ENCODE peak calls at places on chromosomes 6 and 20, in nine cellular contexts. U, M, D, G, X, S, A, O and K are unnamed samples.

GRCh38 chr6:80541886-80542285 is 435.4 kb downstream of the BCKDHB start:
- DNase-seq in M (no peak), G (no peak), O (no peak), S (no peak), U (no peak), D (no peak), X (no peak), A (no peak), K (no peak)

GRCh38 chr6:85192186-85192585 is 257.7 kb upstream of the NT5E start:
- DNase-seq in M (no peak), A (no peak), U (no peak), D (no peak), G (no peak), O (no peak), S (no peak), X (no peak), K (peak)

GRCh38 chr20:10618611-10619245 is 55.1 kb downstream of the JAG1 start:
- DNase-seq in X (no peak), O (no peak), D (no peak), U (no peak), M (no peak), A (no peak), S (no peak), G (no peak), K (peak)

GRCh38 chr6:5511924-5512323 is 250.6 kb downstream of the FARS2 start:
- DNase-seq in A (no peak), G (no peak), M (no peak), X (no peak), U (no peak), D (no peak), O (no peak), S (no peak), K (no peak)

GRCh38 chr6:15304337-15305078 is 58.6 kb downstream of the JARID2 start:
- DNase-seq in D (no peak), A (no peak), U (no peak), G (no peak), S (no peak), X (no peak), M (no peak), O (no peak), K (no peak)

GRCh38 chr20:49657118-49657901 is 56.4 kb downstream of the B4GALT5 start:
- DNase-seq in M (no peak), X (no peak), O (no peak), G (no peak), D (no peak), U (no peak), S (no peak), A (no peak), K (no peak)

GRCh38 chr6:159726918-159727716 is at the start of gene WTAP:
- DNase-seq in U (peak), O (peak), G (peak), D (peak), S (peak), X (peak), M (peak), A (peak), K (peak)

GRCh38 chr20:47008842-47009518 is 114.3 kb downstream of the EYA2 start:
- DNase-seq in X (no peak), S (no peak), O (no peak), U (no peak), G (no peak), A (no peak), D (no peak), M (no peak), K (no peak)

GRCh38 chr6:88558981-88559380 is 392.8 kb upstream of the CNR1 start:
- DNase-seq in X (no peak), D (no peak), M (no peak), S (no peak), U (no peak), O (no peak), G (no peak), A (no peak), K (no peak)

GRCh38 chr20:64130876-64131275 is 23.5 kb upstream of the NPBWR2 start:
- DNase-seq in G (no peak), U (no peak), S (no peak), O (peak), X (no peak), M (no peak), D (no peak), A (peak), K (no peak)

GRCh38 chr20:64136004-64136710 is 28.1 kb upstream of the MYT1 start:
- DNase-seq in G (no peak), O (peak), X (no peak), S (no peak), M (no peak), U (no peak), D (no peak), A (peak), K (no peak)

GRCh38 chr20:64131406-64131805 is 24.0 kb upstream of the NPBWR2 start:
- DNase-seq in U (peak), X (no peak), S (no peak), G (no peak), O (peak), A (peak), M (peak), D (no peak), K (peak)

GRCh38 chr20:64137598-64138031 is 26.6 kb upstream of the MYT1 start:
- DNase-seq in A (peak), S (no peak), U (no peak), O (peak), D (no peak), M (no peak), X (no peak), G (no peak), K (no peak)

DNA sequence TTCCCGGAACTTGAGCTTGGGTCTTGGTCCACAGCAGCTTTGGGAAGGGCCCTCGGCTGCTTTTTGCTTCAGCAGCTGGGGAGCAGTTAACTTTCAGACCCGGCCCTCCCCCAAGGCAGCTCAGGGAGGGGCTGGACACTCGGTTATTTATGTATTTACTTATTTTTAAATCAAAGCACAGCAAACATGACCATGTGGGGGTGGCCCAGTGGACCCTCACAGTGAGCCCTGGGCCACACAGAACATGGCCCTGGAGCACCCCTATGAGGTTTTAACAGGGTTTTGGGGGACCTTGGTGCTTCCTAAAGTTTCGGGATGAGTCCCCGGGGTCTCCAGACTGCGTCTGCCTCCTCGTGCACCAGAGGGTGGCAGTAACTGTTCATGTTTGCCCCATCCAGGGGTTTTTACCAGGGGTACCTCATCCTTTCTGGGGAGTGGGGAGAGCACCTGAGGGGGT is 26.6 kb upstream of the NPBWR2 start:
- DNase-seq in M (peak), A (peak), D (no peak), S (no peak), G (no peak), X (no peak), U (no peak), O (peak), K (no peak)
- TF ChIP-seq CTCF in M (no peak), A (no peak), D (no peak), S (no peak), G (peak), X (no peak), U (peak), O (no peak), K (no peak)

GRCh38 chr6:107414246-107414645 is 45.1 kb downstream of the PDSS2 start:
- DNase-seq in S (no peak), X (no peak), G (no peak), A (no peak), M (no peak), U (no peak), O (no peak), D (no peak), K (no peak)

GRCh38 chr6:107419747-107420146 is 39.6 kb downstream of the PDSS2 start:
- DNase-seq in D (no peak), M (no peak), A (no peak), G (no peak), U (no peak), S (no peak), X (no peak), O (no peak), K (no peak)

GRCh38 chr6:107421696-107422256 is 37.6 kb downstream of the PDSS2 start:
- DNase-seq in D (no peak), U (no peak), O (no peak), G (no peak), X (no peak), M (no peak), S (no peak), A (no peak), K (no peak)

GRCh38 chr6:107416179-107416578 is 43.2 kb downstream of the PDSS2 start:
- DNase-seq in S (no peak), M (no peak), D (no peak), A (no peak), O (no peak), U (no peak), G (no peak), X (no peak), K (no peak)

DNA sequence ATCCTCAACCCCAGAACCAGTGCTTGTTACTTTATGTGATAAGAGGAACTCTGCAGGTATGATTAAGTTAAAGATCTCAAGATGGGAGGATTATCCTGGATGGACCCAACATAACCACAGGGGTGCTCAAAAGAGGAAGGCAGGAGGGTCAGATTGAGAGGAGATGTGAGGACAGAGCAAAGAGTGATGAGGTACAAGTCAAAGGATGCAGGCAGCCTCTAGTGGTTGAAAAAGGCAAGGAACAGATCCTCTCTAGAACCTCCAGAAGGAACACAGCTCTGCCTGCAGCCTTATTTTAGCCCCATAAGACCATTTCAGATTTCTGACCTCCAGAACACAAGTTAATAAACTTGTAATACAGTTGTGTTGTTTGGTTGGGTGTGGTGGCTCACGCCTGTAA is 41.2 kb downstream of the PDSS2 start:
- DNase-seq in O (no peak), S (no peak), U (peak), D (no peak), A (no peak), G (no peak), X (no peak), M (no peak), K (peak)
- TF ChIP-seq CTCF in O (peak), S (peak), U (peak), D (peak), A (no peak), G (no peak), X (no peak), M (no peak), K (peak)

DNA sequence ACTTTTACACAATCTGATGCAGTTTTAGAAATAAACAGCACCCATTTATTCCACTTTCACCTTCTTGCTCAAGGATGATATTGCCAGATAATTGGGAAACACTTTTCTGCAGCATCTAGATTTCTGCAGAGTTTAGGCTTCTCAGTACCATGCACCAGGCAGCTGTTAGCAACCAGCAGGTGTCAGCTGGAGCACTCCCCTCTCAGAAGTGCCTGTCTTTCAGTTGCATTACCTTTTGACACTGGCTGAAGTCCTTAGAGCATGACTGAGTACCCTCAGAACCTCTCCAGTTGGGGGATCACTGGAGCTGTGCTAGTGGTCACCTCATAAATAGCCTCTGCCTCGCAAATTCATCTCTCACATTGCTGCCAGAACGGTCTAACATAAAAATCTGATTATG is 91.2 kb downstream of the DNAH8 start:
- DNase-seq in D (no peak), G (no peak), M (no peak), S (no peak), O (peak), A (no peak), X (no peak), U (no peak), K (no peak)
- TF ChIP-seq CTCF in D (no peak), G (no peak), M (no peak), S (no peak), O (no peak), A (no peak), X (no peak), U (no peak), K (no peak)

GRCh38 chr6:8904754-8905153 is 469.4 kb upstream of the SLC35B3 start:
- DNase-seq in M (no peak), G (no peak), X (no peak), S (no peak), A (no peak), D (no peak), O (peak), U (no peak), K (peak)
- TF ChIP-seq CTCF in M (no peak), G (peak), X (no peak), S (peak), A (no peak), D (peak), O (peak), U (no peak), K (no peak)

DNA sequence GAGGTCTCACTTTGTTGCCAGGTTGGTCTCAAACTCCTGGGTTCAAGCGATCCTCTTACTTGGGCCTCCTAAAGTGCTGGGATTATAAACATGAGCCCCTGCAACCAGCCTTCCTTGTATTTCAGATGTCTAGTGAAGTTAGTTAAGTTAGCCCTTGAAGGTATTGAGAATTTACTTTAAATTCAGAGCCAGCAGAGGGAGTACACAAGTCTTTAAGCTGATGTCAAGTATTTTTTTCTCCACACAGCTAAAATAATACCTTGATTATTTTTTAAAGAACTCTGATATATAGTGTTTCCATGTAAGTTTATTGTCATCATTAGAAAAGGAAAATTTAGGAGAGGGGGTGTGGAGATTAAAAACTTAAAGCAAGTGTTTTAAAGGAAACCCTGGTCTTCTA is 9.8 kb downstream of the FOXO3 start:
- DNase-seq in G (no peak), S (no peak), M (no peak), D (no peak), U (no peak), X (no peak), O (no peak), A (no peak), K (no peak)
- TF ChIP-seq CTCF in G (no peak), S (no peak), M (no peak), D (no peak), U (no peak), X (no peak), O (no peak), A (no peak), K (no peak)

DNA sequence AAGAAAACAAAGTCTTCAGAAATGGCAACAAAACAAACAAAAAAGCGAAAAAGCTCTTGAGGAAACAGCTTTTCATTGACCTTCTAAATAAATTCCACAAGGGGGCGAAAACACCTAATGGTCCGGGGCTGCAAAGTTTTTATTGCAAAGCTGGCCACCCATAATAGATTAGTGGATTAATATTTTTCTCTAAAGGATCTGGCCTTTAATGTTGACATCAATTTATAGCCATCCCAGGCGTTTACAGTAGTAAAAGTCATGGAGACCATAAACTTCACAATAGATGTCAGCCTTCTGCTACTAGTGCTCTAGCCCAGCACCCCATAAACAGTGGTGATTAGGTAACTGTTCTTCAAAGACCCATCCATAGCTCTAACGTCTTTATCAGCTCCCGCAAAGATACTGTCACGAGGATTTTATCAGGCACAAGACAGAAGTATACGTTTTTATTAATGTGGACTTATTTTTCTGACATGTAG is 4.8 kb downstream of the CITED2 start:
- DNase-seq in O (no peak), G (no peak), U (no peak), A (peak), D (no peak), S (no peak), X (no peak), M (no peak), K (peak)
- TF ChIP-seq CTCF in O (peak), G (peak), U (peak), A (peak), D (peak), S (peak), X (peak), M (no peak), K (peak)